ENCODE peak calls at places on chromosomes 12 and 14, in seven cellular contexts. T is testis, Q is cardiac muscle cell, R is A549, Z is lower lobe of right lung, G is ovary, J is lung. C is an unnamed sample.
A peak's percentile ranks its signal among the peaks of the same experiment; 100 is the strongest.

GRCh38 chr14:35338731-35339405 is 46.7 kb downstream of the PSMA6 start:
- DNase-seq in J (no peak), R (no peak), T (no peak), Q (no peak), G (no peak), Z (no peak), C (no peak)

GRCh38 chr12:123337053-123337452 is 27.6 kb downstream of the SBNO1 start:
- DNase-seq in T (no peak), Z (no peak), Q (no peak), J (no peak), R (no peak), G (no peak), C (no peak)

GRCh38 chr14:84071061-84071460 is 1458.9 kb upstream of the FLRT2 start:
- DNase-seq in Q (no peak), J (no peak), T (no peak), R (no peak), Z (no peak), G (no peak), C (no peak)

GRCh38 chr12:21642707-21643389 is 14.8 kb downstream of the LDHB start:
- DNase-seq in R (no peak), J (no peak), Z (no peak), Q (no peak), G (no peak), T (no peak), C (no peak)

GRCh38 chr12:92136883-92137582 is 8.6 kb downstream of the BTG1 start:
- DNase-seq in R (peak; percentile 45), Q (no peak), Z (no peak), T (no peak), G (no peak), J (no peak), C (no peak)

GRCh38 chr14:96852823-96853422 is 55.7 kb downstream of the VRK1 start:
- DNase-seq in Z (no peak), R (peak; percentile 6), Q (peak; percentile 46), G (no peak), T (peak; percentile 23), J (no peak), C (no peak)

GRCh38 chr12:11186837-11187236 is at the start of gene TAS2R42:
- DNase-seq in Z (no peak), R (no peak), Q (no peak), T (no peak), G (no peak), J (no peak), C (no peak)

GRCh38 chr14:104778694-104779331 is 16.7 kb downstream of the AKT1 start:
- DNase-seq in J (no peak), G (no peak), T (no peak), Z (no peak), Q (no peak), R (no peak), C (peak; percentile 8)

GRCh38 chr12:6839482-6840201 is 1.1 kb upstream of the GNB3 start:
- DNase-seq in J (no peak), T (no peak), G (no peak), Z (no peak), R (no peak), Q (no peak), C (no peak)

GRCh38 chr14:60051690-60052324 is 39.9 kb upstream of the PCNX4 start:
- DNase-seq in T (no peak), Q (no peak), Z (no peak), R (no peak), J (no peak), G (no peak), C (peak; percentile 13)

GRCh38 chr12:2251485-2252179 is 198.8 kb downstream of the CACNA1C start:
- DNase-seq in R (no peak), G (no peak), J (no peak), Z (no peak), T (no peak), Q (no peak), C (no peak)

GRCh38 chr12:106133136-106134087 is 5.3 kb downstream of the NUAK1 start:
- DNase-seq in Q (no peak), Z (no peak), R (peak; percentile 48), G (no peak), J (no peak), T (no peak), C (no peak)

GRCh38 chr14:31949709-31950108 is 127.4 kb upstream of the ARHGAP5 start:
- DNase-seq in Z (no peak), Q (no peak), G (no peak), T (no peak), R (no peak), J (no peak), C (no peak)

GRCh38 chr12:3726455-3726854 is 26.5 kb downstream of the CRACR2A start:
- DNase-seq in J (no peak), Z (no peak), G (no peak), T (no peak), R (no peak), Q (no peak), C (no peak)

GRCh38 chr12:3727354-3727753 is 25.6 kb downstream of the CRACR2A start:
- DNase-seq in Z (no peak), G (no peak), J (no peak), Q (no peak), R (no peak), T (no peak), C (no peak)

GRCh38 chr12:3722368-3722767 is 30.5 kb downstream of the CRACR2A start:
- DNase-seq in T (no peak), Z (no peak), G (no peak), Q (no peak), J (no peak), R (no peak), C (no peak)

GRCh38 chr12:3725267-3726115 is 27.4 kb downstream of the CRACR2A start:
- DNase-seq in T (peak; percentile 42), R (no peak), G (no peak), J (no peak), Q (no peak), Z (no peak), C (no peak)

DNA sequence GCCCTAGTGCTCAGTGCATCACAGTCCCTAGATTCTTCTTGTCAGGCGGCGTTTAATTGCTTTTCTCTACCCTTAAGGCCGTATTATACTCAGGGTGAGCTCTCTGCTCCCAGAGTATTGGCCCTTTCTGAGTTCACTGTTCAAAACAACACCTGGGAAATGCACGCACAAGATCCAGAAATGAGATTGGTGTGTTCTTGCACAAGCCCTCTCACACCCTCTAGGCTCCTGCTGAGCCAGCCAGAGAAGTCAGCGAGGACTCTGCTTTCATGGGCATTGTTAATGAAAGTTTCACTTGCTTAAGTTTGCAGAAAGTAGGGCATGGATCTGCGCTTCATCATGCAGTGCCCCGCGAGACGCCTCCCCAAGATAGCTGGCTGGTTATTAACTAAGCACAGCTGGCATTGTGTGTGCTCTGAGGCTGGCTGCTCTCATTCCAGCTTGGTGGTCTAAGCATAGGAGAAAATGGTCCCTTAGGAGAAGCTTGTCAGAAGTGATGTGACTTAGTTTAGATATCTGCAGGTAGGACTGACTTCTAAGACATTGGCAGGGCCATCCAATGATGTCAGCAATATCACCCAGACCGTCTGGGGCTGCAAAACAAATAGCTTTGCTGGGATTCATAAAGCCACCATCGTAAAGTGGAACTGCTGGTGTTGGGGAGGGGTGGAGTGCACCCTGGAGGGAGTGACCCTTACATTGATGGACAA is 28.7 kb downstream of the CRACR2A start:
- DNase-seq in Z (no peak), T (no peak), G (no peak), Q (no peak), J (no peak), R (no peak), C (no peak)
- H3K4me3 ChIP-seq in Z (no peak overlapping the region), T (no peak overlapping the region), G (no peak overlapping the region), Q (no peak overlapping the region), J (no peak overlapping the region), R (no peak overlapping the region), C (no peak overlapping the region)

GRCh38 chr12:122322501-122322900 is 56.2 kb upstream of the VPS33A start:
- DNase-seq in Q (no peak), J (no peak), T (no peak), R (no peak), Z (no peak), G (no peak), C (no peak)

GRCh38 chr12:122323311-122324019 is 57.2 kb upstream of the VPS33A start:
- DNase-seq in T (no peak), Q (no peak), G (no peak), R (no peak), Z (no peak), J (no peak), C (no peak)

GRCh38 chr12:122319312-122319638 is 53.0 kb upstream of the VPS33A start:
- DNase-seq in G (no peak), R (no peak), J (no peak), Z (no peak), Q (no peak), T (no peak), C (no peak)

GRCh38 chr12:122312926-122313325 is 46.6 kb upstream of the VPS33A start:
- DNase-seq in Z (no peak), J (no peak), T (no peak), R (no peak), G (no peak), Q (no peak), C (no peak)

GRCh38 chr12:122318607-122319311 is 52.5 kb upstream of the VPS33A start:
- DNase-seq in Q (no peak), Z (no peak), T (no peak), G (no peak), R (no peak), J (no peak), C (no peak)
- H3K27ac ChIP-seq in Q (no peak overlapping the region), Z (peak overlapping the region; percentile 67), T (no peak overlapping the region), G (no peak overlapping the region), R (no peak overlapping the region), J (no peak overlapping the region), C (no peak overlapping the region)

GRCh38 chr14:77067632-77068514 is 30.2 kb upstream of the CIPC start:
- DNase-seq in R (peak; percentile 87), Q (peak; percentile 76), T (peak; percentile 77), Z (peak; percentile 76), G (peak; percentile 73), J (peak; percentile 58), C (peak; percentile 55)
- TF ChIP-seq CTCF in R (peak; percentile 96), Q (peak; percentile 90), T (peak; percentile 83), Z (peak; percentile 93), G (peak; percentile 63), J (peak; percentile 87), C (peak; percentile 65)

DNA sequence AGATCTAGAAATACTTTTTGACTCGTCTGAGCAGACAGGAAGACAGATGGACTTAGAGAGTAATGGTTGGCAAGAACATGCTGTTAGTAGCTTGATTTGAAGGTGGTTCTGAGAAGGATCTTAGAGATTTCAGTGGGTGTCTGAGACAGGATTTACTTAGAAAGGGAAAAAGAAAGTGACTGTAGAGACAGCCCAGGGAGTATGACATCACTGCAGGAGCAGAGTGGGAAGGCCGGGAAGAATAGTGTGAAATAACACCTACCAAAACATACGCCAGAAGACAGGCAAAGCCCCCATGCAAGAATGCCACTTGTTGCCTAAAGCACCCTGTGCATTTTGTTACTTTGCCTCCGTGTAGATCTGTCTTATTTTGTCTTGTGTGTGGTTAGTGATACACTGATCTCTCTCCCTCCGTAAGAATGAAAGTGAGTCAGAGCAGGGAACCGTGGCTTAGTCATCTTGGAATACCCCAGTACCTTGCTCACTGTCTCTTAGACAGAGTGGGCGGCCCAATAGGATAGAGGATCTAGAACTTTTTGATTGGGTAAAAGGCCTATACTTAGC is 161.3 kb upstream of the IFNG-AS1 start:
- DNase-seq in G (peak; percentile 37), T (no peak), Z (no peak), Q (no peak), J (no peak), R (peak; percentile 86), C (no peak)
- H3K4me3 ChIP-seq in G (peak overlapping the region; percentile 26), T (peak overlapping the region; percentile 4), Z (peak overlapping the region; percentile 27), Q (no peak overlapping the region), J (no peak overlapping the region), R (peak overlapping the region; percentile 36), C (no peak overlapping the region)

DNA sequence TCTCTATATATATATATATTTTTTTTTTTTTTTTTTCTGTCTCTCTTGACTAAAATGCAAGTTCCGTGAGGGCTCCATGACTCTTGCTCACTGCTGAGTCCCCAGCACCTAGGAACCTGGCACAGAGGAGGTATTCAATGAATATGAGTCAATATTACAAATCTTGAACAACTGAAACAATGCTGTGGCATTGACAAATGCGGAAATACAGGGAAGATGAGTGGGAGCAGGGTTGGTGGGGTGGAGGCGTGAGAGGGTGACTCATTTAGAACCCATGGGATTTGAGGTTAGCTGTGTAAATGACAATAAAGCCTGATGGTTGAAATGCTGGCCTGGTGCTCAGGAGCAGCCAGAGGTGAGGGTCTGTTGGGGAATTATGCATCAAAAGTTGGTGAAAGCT is 121.7 kb upstream of the FUT8 start:
- DNase-seq in R (no peak), T (no peak), Z (no peak), Q (no peak), J (no peak), G (no peak), C (no peak)
- H3K27ac ChIP-seq in R (peak overlapping the region; percentile 18), T (no peak overlapping the region), Z (no peak overlapping the region), Q (no peak overlapping the region), J (no peak overlapping the region), G (no peak overlapping the region), C (no peak overlapping the region)

C was measured in CD8-positive, alpha-beta T cell.